ENCODE peak calls at places on chromosomes 4 and X, in five cellular contexts. H is ELR, G is cardiac fibroblast, L is fibroblast of lung, K is prostate gland. S is an unnamed sample.

GRCh38 chrX:104113237-104113965 is 1.1 kb downstream of the ZCCHC18 start:
- DNase-seq in L (peak), G (peak), H (peak), K (peak), S (peak)

GRCh38 chr4:69054578-69055200 is 41.6 kb upstream of the UGT2B7 start:
- DNase-seq in G (peak), L (peak), K (no peak), H (peak), S (peak)

GRCh38 chrX:30888526-30889146 is 418 bp downstream of the TAB3 start:
- DNase-seq in K (no peak), L (no peak), G (peak), H (peak), S (no peak)

GRCh38 chr4:55458164-55458563 is 62.4 kb downstream of the TMEM165 start:
- DNase-seq in L (peak), K (no peak), H (peak), G (peak), S (no peak)

GRCh38 chr4:108512615-108513505 is 107.5 kb upstream of the RPL34 start:
- DNase-seq in L (peak), G (peak), H (peak), K (peak), S (peak)

GRCh38 chrX:107562482-107562881 is 65.8 kb upstream of the PRPS1 start:
- DNase-seq in H (peak), G (peak), L (peak), K (no peak), S (peak)

GRCh38 chr4:8174970-8175369 is 16.4 kb upstream of the ABLIM2 start:
- DNase-seq in K (no peak), H (no peak), G (no peak), L (no peak), S (no peak)

GRCh38 chrX:130705591-130705990 is 197.4 kb downstream of the ENOX2 start:
- DNase-seq in G (no peak), L (no peak), K (no peak), H (no peak), S (no peak)

GRCh38 chrX:42149786-42150185 is 226.4 kb upstream of the CASK start:
- DNase-seq in H (no peak), L (no peak), K (no peak), G (peak), S (peak)

GRCh38 chr4:100386270-100386669 is 131.6 kb downstream of the EMCN start:
- DNase-seq in G (no peak), L (no peak), K (no peak), H (no peak), S (no peak)

GRCh38 chr4:153019906-153020305 is 83.8 kb downstream of the FHDC1 start:
- DNase-seq in H (no peak), K (no peak), G (no peak), L (no peak), S (no peak)

GRCh38 chr4:186534056-186534455 is 21.3 kb downstream of the MTNR1A start:
- DNase-seq in G (no peak), H (no peak), L (no peak), K (no peak), S (no peak)

GRCh38 chrX:136121788-136122187 is 25.5 kb upstream of the FHL1 start:
- DNase-seq in K (no peak), L (peak), H (no peak), G (peak), S (no peak)

GRCh38 chrX:137926090-137926489 is 360.2 kb downstream of the ZIC3 start:
- DNase-seq in G (no peak), K (no peak), L (no peak), H (no peak), S (peak)

GRCh38 chrX:86133761-86134160 is 14.5 kb upstream of the DACH2 start:
- DNase-seq in H (peak), G (peak), L (peak), K (no peak), S (no peak)

GRCh38 chrX:13569479-13570244 is at the start of gene EGFL6:
- DNase-seq in G (no peak), L (no peak), H (no peak), K (no peak), S (no peak)

GRCh38 chr4:85243857-85244256 is 231.1 kb upstream of the ARHGAP24 start:
- DNase-seq in L (no peak), K (no peak), H (no peak), G (no peak), S (peak)

GRCh38 chr4:832108-832507 is 6.2 kb upstream of the CPLX1 start:
- DNase-seq in L (no peak), G (no peak), K (no peak), H (no peak), S (no peak)

GRCh38 chrX:71935542-71935941 is 24.9 kb downstream of the NHSL2 start:
- DNase-seq in K (no peak), G (no peak), L (no peak), H (no peak), S (no peak)

GRCh38 chr4:139476363-139476762 is 22.4 kb downstream of the RAB33B start:
- DNase-seq in G (no peak), H (no peak), L (no peak), K (no peak), S (no peak)

GRCh38 chr4:118224239-118224829 is 128.5 kb downstream of the PRSS12 start:
- DNase-seq in K (no peak), L (peak), H (peak), G (peak), S (peak)